ENCODE peak calls at places on chromosomes 5 and 9, in four cellular contexts. X is neural crest cell; T is mucosa of descending colon; Q is CD8-positive, alpha-beta T cell. U is an unnamed sample.

GRCh38 chr5:66596791-66597757 is 881 bp downstream of the MAST4 start:
- DNase-seq in T (peak), X (peak), Q (no peak), U (no peak)

GRCh38 chr5:130337179-130337888 is 433.1 kb downstream of the CHSY3 start:
- DNase-seq in X (no peak), T (no peak), Q (no peak), U (no peak)

GRCh38 chr5:59236996-59237395 is 654.1 kb downstream of the RAB3C start:
- DNase-seq in T (no peak), X (no peak), Q (no peak), U (no peak)

GRCh38 chr5:22631683-22632082 is 221.5 kb downstream of the CDH12 start:
- DNase-seq in T (no peak), Q (no peak), X (no peak), U (no peak)

GRCh38 chr5:143139585-143139984 is 263.9 kb downstream of the NR3C1 start:
- DNase-seq in Q (no peak), T (no peak), X (no peak), U (no peak)

GRCh38 chr9:23658859-23659258 is 167.2 kb downstream of the ELAVL2 start:
- DNase-seq in T (no peak), X (no peak), Q (no peak), U (no peak)

GRCh38 chr5:80246995-80247729 is 8.7 kb downstream of the SERINC5 start:
- DNase-seq in X (no peak), Q (no peak), T (peak), U (no peak)

GRCh38 chr5:102561894-102562760 is 63.3 kb upstream of the SLCO6A1 start:
- DNase-seq in X (peak), T (peak), Q (no peak), U (peak)

GRCh38 chr9:100322954-100323536 is 29.7 kb downstream of the TEX10 start:
- DNase-seq in X (peak), Q (no peak), T (no peak), U (peak)

GRCh38 chr5:89722538-89722937 is 687.0 kb downstream of the CETN3 start:
- DNase-seq in Q (no peak), X (no peak), T (no peak), U (no peak)

GRCh38 chr5:43386960-43387362 is 25.2 kb downstream of the CCL28 start:
- DNase-seq in X (no peak), Q (no peak), T (no peak), U (no peak)

GRCh38 chr9:95429096-95429495 is 87.7 kb downstream of the PTCH1 start:
- DNase-seq in X (no peak), Q (no peak), T (no peak), U (no peak)

GRCh38 chr9:106528158-106528557 is 334.8 kb upstream of the ZNF462 start:
- DNase-seq in X (no peak), T (no peak), Q (no peak), U (no peak)

U was measured in B cell.